ENCODE peak calls at places on chromosomes 13 and 19, in nine cellular contexts. B, A, O, E, R, M, Y, W and T are unnamed samples.

GRCh38 chr19:8361921-8362793 is 1.8 kb upstream of the ANGPTL4 start:
- DNase-seq in E (peak), O (no peak), W (peak), A (peak), M (peak), Y (peak), B (peak), R (no peak), T (peak)

GRCh38 chr19:51751655-51752054 is at the start of gene FPR1:
- DNase-seq in Y (peak), A (no peak), R (peak), E (no peak), B (no peak), W (peak), M (peak), O (no peak), T (no peak)

GRCh38 chr13:37418490-37418889 is 180.1 kb downstream of the POSTN start:
- DNase-seq in E (no peak), B (no peak), O (no peak), Y (no peak), W (peak), R (no peak), M (no peak), A (no peak), T (no peak)

GRCh38 chr19:11160119-11160768 is 4.7 kb upstream of the SPC24 start:
- DNase-seq in Y (peak), B (peak), E (no peak), M (no peak), W (peak), O (no peak), R (no peak), A (no peak), T (no peak)

GRCh38 chr19:11067356-11068113 is 21.7 kb upstream of the LDLR start:
- DNase-seq in W (peak), O (no peak), Y (peak), A (no peak), E (no peak), R (no peak), M (no peak), B (no peak), T (no peak)

GRCh38 chr13:91652389-91652788 is 254.0 kb downstream of the GPC5 start:
- DNase-seq in E (no peak), B (no peak), M (no peak), R (no peak), Y (no peak), O (no peak), W (no peak), A (peak), T (no peak)

GRCh38 chr19:57465680-57466381 is 8.9 kb upstream of the VN1R1 start:
- DNase-seq in W (peak), Y (peak), M (no peak), O (no peak), E (no peak), B (peak), R (peak), A (no peak), T (no peak)

GRCh38 chr13:92232880-92233279 is 834.5 kb downstream of the GPC5 start:
- DNase-seq in B (no peak), Y (no peak), A (no peak), W (no peak), O (no peak), R (no peak), E (no peak), M (no peak), T (peak)

GRCh38 chr19:18145391-18145999 is 7.5 kb upstream of the PIK3R2 start:
- DNase-seq in W (no peak), O (no peak), A (no peak), B (no peak), Y (no peak), M (no peak), E (no peak), R (no peak), T (no peak)

GRCh38 chr13:113901231-113901630 is 37.4 kb upstream of the GAS6 start:
- DNase-seq in W (no peak), M (no peak), R (no peak), E (no peak), O (no peak), Y (no peak), B (no peak), A (no peak), T (no peak)

GRCh38 chr13:99356216-99357089 is 49.3 kb upstream of the GPR183 start:
- DNase-seq in M (peak), R (peak), O (no peak), B (peak), Y (peak), W (peak), E (no peak), A (peak), T (no peak)

GRCh38 chr13:109785892-109786450 is 412 bp downstream of the IRS2 start:
- DNase-seq in B (no peak), W (no peak), O (no peak), R (no peak), E (peak), M (no peak), Y (peak), A (no peak), T (peak)

GRCh38 chr19:45217193-45217956 is 27.8 kb downstream of the EXOC3L2 start:
- DNase-seq in R (no peak), W (no peak), Y (no peak), E (no peak), A (no peak), M (no peak), O (no peak), B (no peak), T (peak)

GRCh38 chr19:5547881-5548280 is 19.9 kb downstream of the TINCR start:
- DNase-seq in B (peak), W (peak), M (peak), R (peak), Y (peak), E (no peak), O (no peak), A (peak), T (peak)

GRCh38 chr19:5150902-5151741 is 182.2 kb downstream of the KDM4B start:
- DNase-seq in R (no peak), B (no peak), M (no peak), E (no peak), O (no peak), Y (no peak), W (no peak), A (no peak), T (no peak)

GRCh38 chr19:17421942-17422341 is 2.1 kb downstream of the MVB12A start:
- DNase-seq in R (no peak), E (no peak), B (no peak), Y (no peak), O (no peak), A (no peak), W (no peak), M (no peak), T (no peak)

GRCh38 chr13:98273824-98274786 is 97.0 kb upstream of the RNF113B start:
- DNase-seq in W (peak), E (no peak), O (no peak), B (no peak), R (no peak), Y (no peak), M (no peak), A (no peak), T (no peak)

GRCh38 chr19:3238066-3238561 is 13.7 kb downstream of the CELF5 start:
- DNase-seq in M (no peak), Y (no peak), R (no peak), E (no peak), A (no peak), W (no peak), B (no peak), O (no peak), T (no peak)

GRCh38 chr19:12867120-12868099 is 13.8 kb downstream of the DNASE2 start:
- DNase-seq in Y (peak), M (peak), B (peak), E (peak), W (peak), R (no peak), A (peak), O (peak), T (peak)

GRCh38 chr13:23059173-23059572 is 121.6 kb upstream of the SGCG start:
- DNase-seq in W (no peak), R (no peak), B (no peak), E (no peak), O (no peak), Y (no peak), M (no peak), A (no peak), T (no peak)

GRCh38 chr19:13817018-13817614 is 21.9 kb downstream of the ZSWIM4 start:
- DNase-seq in A (no peak), W (no peak), Y (peak), B (no peak), E (no peak), M (no peak), R (no peak), O (no peak), T (peak)